ENCODE peak calls at places on chromosome 19, in nine cellular contexts. Y, U, G, Z, F, D, E, V and L are unnamed samples.

GRCh38 chr19:29860492-29860891 is 48.7 kb downstream of the CCNE1 start:
- DNase-seq in D (no peak), Z (no peak), G (no peak), U (no peak), Y (peak; percentile 49), V (no peak), F (no peak), E (no peak), L (no peak)

GRCh38 chr19:45591004-45591637 is 6.5 kb upstream of the OPA3 start:
- DNase-seq in Y (no peak), E (peak; percentile 26), Z (peak; percentile 61), D (no peak), F (no peak), V (peak; percentile 55), U (peak; percentile 35), G (no peak), L (peak; percentile 67)

GRCh38 chr19:30690935-30691505 is 318.8 kb downstream of the ZNF536 start:
- DNase-seq in G (no peak), Z (no peak), D (no peak), U (no peak), V (no peak), E (no peak), F (no peak), Y (no peak), L (no peak)

GRCh38 chr19:13347351-13347750 is 158.9 kb downstream of the CACNA1A start:
- DNase-seq in E (no peak), D (no peak), U (no peak), Y (no peak), F (no peak), Z (no peak), G (no peak), V (no peak), L (no peak)

GRCh38 chr19:18814063-18814462 is 17.7 kb upstream of the UPF1 start:
- DNase-seq in D (no peak), Z (no peak), F (no peak), V (no peak), U (no peak), Y (no peak), E (peak; percentile 48), G (no peak), L (no peak)

GRCh38 chr19:4064551-4065260 is 2.0 kb downstream of the ZBTB7A start:
- DNase-seq in Y (no peak), G (no peak), Z (peak; percentile 70), F (peak; percentile 70), V (peak; percentile 53), U (no peak), E (peak; percentile 27), D (peak; percentile 53), L (no peak)

GRCh38 chr19:51354742-51355148 is 11.4 kb downstream of the ETFB start:
- DNase-seq in F (no peak), D (peak; percentile 74), Y (no peak), V (no peak), Z (no peak), U (peak; percentile 19), G (no peak), E (no peak), L (no peak)

GRCh38 chr19:16035601-16036297 is 40.5 kb upstream of the TPM4 start:
- DNase-seq in V (no peak), U (no peak), Z (no peak), D (no peak), E (no peak), F (no peak), G (no peak), Y (no peak), L (no peak)

GRCh38 chr19:45103200-45103624 is 10.2 kb downstream of the PPP1R37 start:
- DNase-seq in Y (no peak), F (no peak), V (peak; percentile 59), E (no peak), Z (peak; percentile 51), G (no peak), D (peak; percentile 55), U (no peak), L (no peak)

GRCh38 chr19:10852098-10852800 is 4.0 kb downstream of the C19orf38 start:
- DNase-seq in Z (no peak), F (no peak), D (no peak), E (no peak), G (no peak), Y (no peak), V (no peak), U (peak; percentile 75), L (no peak)

GRCh38 chr19:29590278-29590677 is 15.8 kb upstream of the POP4 start:
- DNase-seq in Y (no peak), E (no peak), U (no peak), D (no peak), V (no peak), F (no peak), Z (no peak), G (no peak), L (no peak)

GRCh38 chr19:13506550-13506878 is 235 bp upstream of the CACNA1A start:
- DNase-seq in Z (no peak), G (no peak), Y (no peak), F (no peak), E (peak; percentile 48), V (no peak), D (no peak), U (peak; percentile 54), L (no peak)

GRCh38 chr19:37079238-37079637 is 1.0 kb downstream of the ZNF420 start:
- DNase-seq in G (no peak), V (no peak), Y (no peak), D (no peak), E (no peak), U (no peak), Z (no peak), F (no peak), L (no peak)

GRCh38 chr19:12260861-12261260 is 33.8 kb downstream of the ZNF44 start:
- DNase-seq in U (no peak), Y (no peak), Z (no peak), V (no peak), E (no peak), D (no peak), F (no peak), G (no peak), L (no peak)

GRCh38 chr19:11673608-11674041 is 65.1 kb downstream of the ZNF823 start:
- DNase-seq in D (no peak), U (peak; percentile 55), Z (no peak), G (no peak), E (peak; percentile 82), V (no peak), F (peak; percentile 83), Y (no peak), L (peak; percentile 4)

GRCh38 chr19:48874309-48875135 is 2.3 kb downstream of the PPP1R15A start:
- DNase-seq in U (peak; percentile 80), G (no peak), Z (peak; percentile 47), D (no peak), V (peak; percentile 47), Y (no peak), F (no peak), E (peak; percentile 27), L (peak; percentile 39)

GRCh38 chr19:2743099-2743498 is 3.3 kb upstream of the SLC39A3 start:
- DNase-seq in U (no peak), F (no peak), Z (no peak), D (no peak), G (no peak), Y (no peak), E (no peak), V (no peak), L (no peak)

GRCh38 chr19:15251749-15252397 is 19.6 kb upstream of the EPHX3 start:
- DNase-seq in D (no peak), G (no peak), V (no peak), E (peak; percentile 91), Y (no peak), F (peak; percentile 86), Z (no peak), U (peak; percentile 96), L (no peak)

GRCh38 chr19:14375055-14375581 is 6.1 kb upstream of the ADGRE5 start:
- DNase-seq in D (peak; percentile 96), G (peak; percentile 50), U (no peak), F (peak; percentile 52), V (peak; percentile 86), E (no peak), Z (peak; percentile 74), Y (no peak), L (no peak)

GRCh38 chr19:16463991-16464575 is 7.7 kb downstream of the EPS15L1 start:
- DNase-seq in D (no peak), Z (no peak), V (no peak), Y (no peak), G (no peak), U (peak; percentile 64), E (no peak), F (no peak), L (no peak)

GRCh38 chr19:56080669-56081401 is 40.3 kb downstream of the ZNF787 start:
- DNase-seq in V (peak; percentile 76), E (peak; percentile 91), D (peak; percentile 41), U (peak; percentile 78), F (peak; percentile 83), Y (peak; percentile 39), Z (peak; percentile 78), G (peak; percentile 14), L (no peak)

GRCh38 chr19:5395996-5396939 is 55.7 kb upstream of the PTPRS start:
- DNase-seq in E (no peak), U (no peak), D (no peak), F (no peak), V (no peak), G (no peak), Y (no peak), Z (no peak), L (no peak)

GRCh38 chr19:1147934-1148549 is 26.0 kb downstream of the SBNO2 start:
- DNase-seq in E (no peak), U (no peak), V (no peak), Y (no peak), D (no peak), Z (no peak), F (no peak), G (no peak), L (no peak)

GRCh38 chr19:4870025-4870700 is 2.7 kb upstream of the PLIN3 start:
- DNase-seq in D (no peak), V (peak; percentile 52), E (peak; percentile 86), G (no peak), Z (no peak), U (peak; percentile 92), F (no peak), Y (peak; percentile 95), L (peak; percentile 83)

GRCh38 chr19:47044946-47045866 is 3.2 kb downstream of the TMEM160 start:
- DNase-seq in Z (no peak), F (no peak), G (no peak), D (no peak), Y (no peak), U (no peak), V (no peak), E (no peak), L (no peak)

GRCh38 chr19:55320844-55321419 is 4.2 kb downstream of the TMEM150B start:
- DNase-seq in E (no peak), D (no peak), F (no peak), Y (no peak), V (no peak), U (no peak), G (no peak), Z (no peak), L (no peak)

GRCh38 chr19:23309926-23310325 is 59.7 kb upstream of the ZNF724 start:
- DNase-seq in D (no peak), Y (no peak), Z (no peak), G (no peak), E (no peak), U (no peak), V (no peak), F (no peak), L (no peak)

GRCh38 chr19:8639821-8640401 is 9.5 kb downstream of the NFILZ start:
- DNase-seq in U (no peak), Y (no peak), G (no peak), V (no peak), F (no peak), Z (no peak), D (no peak), E (no peak), L (no peak)

GRCh38 chr19:5113101-5113557 is 144.2 kb downstream of the KDM4B start:
- DNase-seq in E (peak; percentile 78), Z (no peak), F (no peak), V (no peak), U (peak; percentile 64), D (no peak), G (no peak), Y (no peak), L (no peak)

GRCh38 chr19:47145639-47146486 is 15.2 kb downstream of the SAE1 start:
- DNase-seq in V (no peak), D (peak; percentile 37), F (no peak), Z (no peak), E (no peak), G (no peak), U (no peak), Y (no peak), L (no peak)

GRCh38 chr19:48490980-48491792 is 20.4 kb downstream of the LMTK3 start:
- DNase-seq in V (peak; percentile 61), Z (peak; percentile 76), Y (peak; percentile 71), D (peak; percentile 56), G (no peak), E (no peak), U (no peak), F (no peak), L (no peak)